ENCODE peak calls at places on chromosomes 16 and 17, in eight cellular contexts. O is sigmoid colon, E is transverse colon, S is endothelial cell of umbilical vein, V is heart left ventricle, Q is tibial nerve, K is IMR-90, B is upper lobe of left lung. X is an unnamed sample.

GRCh38 chr16:17591655-17592405 is 121.1 kb upstream of the XYLT1 start:
- DNase-seq in O (no peak), E (no peak), S (no peak), V (no peak), Q (no peak), K (no peak), B (no peak), X (no peak)

GRCh38 chr17:34237458-34237857 is 17.6 kb upstream of the CCL2 start:
- DNase-seq in O (no peak), E (no peak), S (peak; percentile 17), V (no peak), Q (no peak), K (no peak), B (no peak), X (no peak)

GRCh38 chr17:15662726-15663125 is 21.4 kb downstream of the TRIM16 start:
- DNase-seq in O (no peak), E (no peak), S (no peak), V (no peak), Q (no peak), K (no peak), B (no peak), X (no peak)

GRCh38 chr17:57091186-57091618 is 6.2 kb downstream of the AKAP1 start:
- DNase-seq in O (peak; percentile 89), E (no peak), S (no peak), V (peak; percentile 85), Q (no peak), K (no peak), B (peak; percentile 69), X (no peak)

GRCh38 chr16:12016166-12016947 is 39.8 kb downstream of the SNX29 start:
- DNase-seq in O (no peak), E (no peak), S (no peak), V (no peak), Q (no peak), K (peak; percentile 51), B (no peak), X (no peak)

GRCh38 chr16:19769239-19769638 is 51.2 kb downstream of the IQCK start:
- DNase-seq in O (no peak), E (no peak), S (no peak), V (no peak), Q (no peak), K (no peak), B (no peak), X (no peak)

GRCh38 chr17:284676-285355 is 67.8 kb downstream of the RPH3AL start:
- DNase-seq in O (peak; percentile 57), E (no peak), S (no peak), V (peak; percentile 6), Q (no peak), K (no peak), B (peak; percentile 8), X (peak; percentile 76)

GRCh38 chr16:3776316-3776715 is 59.0 kb upstream of the TRAP1 start:
- DNase-seq in O (no peak), E (no peak), S (no peak), V (no peak), Q (no peak), K (no peak), B (peak; percentile 85), X (no peak)

GRCh38 chr17:76131692-76132573 is 9.1 kb downstream of the FOXJ1 start:
- DNase-seq in O (no peak), E (no peak), S (no peak), V (no peak), Q (no peak), K (no peak), B (no peak), X (no peak)

GRCh38 chr17:78933959-78934568 is 8.9 kb upstream of the TIMP2 start:
- DNase-seq in O (peak; percentile 100), E (peak; percentile 90), S (peak; percentile 96), V (peak; percentile 93), Q (peak; percentile 92), K (peak; percentile 100), B (peak; percentile 81), X (peak; percentile 99)

GRCh38 chr16:10552998-10553491 is 27.4 kb downstream of the EMP2 start:
- DNase-seq in O (no peak), E (peak; percentile 41), S (peak; percentile 13), V (peak; percentile 74), Q (no peak), K (no peak), B (peak; percentile 60), X (no peak)

GRCh38 chr17:75832164-75832651 is 12.0 kb downstream of the UNC13D start:
- DNase-seq in O (peak; percentile 87), E (peak; percentile 57), S (no peak), V (no peak), Q (peak; percentile 23), K (peak; percentile 85), B (peak; percentile 56), X (peak; percentile 60)

DNA sequence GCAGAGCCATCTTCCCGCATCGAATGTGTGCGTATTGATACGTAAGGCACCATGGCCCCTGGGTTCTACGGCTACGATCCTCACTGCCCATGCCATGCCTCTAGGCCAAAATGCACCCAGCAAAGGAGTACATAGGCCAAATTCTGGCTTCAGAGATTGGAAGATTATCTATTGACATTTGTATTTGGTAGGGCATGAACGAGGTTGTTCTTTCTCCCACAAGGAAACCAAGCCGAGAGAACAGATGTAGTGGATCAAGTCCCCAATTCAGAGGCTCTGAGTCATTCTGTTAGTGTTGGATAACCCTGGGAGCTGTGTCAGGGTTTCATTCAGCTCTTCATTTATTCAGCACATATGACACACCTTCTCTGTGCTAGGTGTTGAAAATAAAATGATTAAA is 36.5 kb downstream of the HOXB1 start:
- DNase-seq in O (no peak), E (no peak), S (no peak), V (no peak), Q (no peak), K (peak; percentile 90), B (no peak), X (no peak)
- H3K4me3 ChIP-seq in O (no peak overlapping the region), E (no peak overlapping the region), S (no peak overlapping the region), V (no peak overlapping the region), Q (no peak overlapping the region), K (no peak overlapping the region), B (no peak overlapping the region), X (no peak overlapping the region)

DNA sequence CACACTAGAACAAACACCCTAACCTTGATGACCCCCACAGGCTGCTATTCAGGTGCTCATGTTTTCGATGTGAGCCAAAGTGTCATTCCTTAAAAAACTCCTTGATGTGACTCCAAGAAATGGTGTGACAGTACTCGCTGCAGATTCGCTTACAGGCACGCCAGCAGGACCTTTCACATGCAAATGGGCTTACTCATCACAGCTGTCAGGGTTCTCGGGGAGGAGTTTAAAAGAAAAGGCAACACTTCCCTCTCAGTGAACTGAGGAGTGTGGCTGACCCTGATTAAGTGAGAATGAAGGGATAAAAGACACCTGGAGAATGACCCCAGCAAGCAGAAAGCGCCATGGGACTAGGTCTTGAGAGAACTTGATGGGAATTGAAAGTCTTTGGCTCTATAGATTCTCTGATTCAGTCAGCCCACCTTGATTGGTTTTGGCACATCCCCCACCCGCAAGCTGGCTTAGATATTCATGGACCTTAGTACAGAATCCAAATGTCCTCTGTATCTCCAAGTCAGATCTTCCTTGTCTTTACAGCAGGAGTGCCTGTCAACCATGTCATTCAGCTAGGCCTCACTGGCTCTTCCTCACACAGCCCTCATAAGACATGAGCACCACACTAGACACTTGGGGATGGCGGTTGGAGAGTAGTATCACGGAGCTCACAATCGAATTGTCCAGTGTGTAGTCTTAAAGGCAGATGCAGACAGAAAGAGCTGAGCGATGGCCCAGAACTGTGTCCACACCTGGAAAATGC is 82.6 kb downstream of the HIC1 start:
- DNase-seq in O (no peak), E (peak; percentile 30), S (no peak), V (no peak), Q (no peak), K (peak; percentile 90), B (no peak), X (no peak)
- TF ChIP-seq POLR2A in O (no peak), E (no peak), S (no peak), V (no peak), Q (no peak), K (no peak), B (no peak), X (no peak)

GRCh38 chr16:1780677-1781072 is 1.7 kb downstream of the SPSB3 start:
- DNase-seq in O (no peak), E (no peak), S (no peak), V (no peak), Q (no peak), K (no peak), B (no peak), X (no peak)
- H3K4me3 ChIP-seq in O (no peak overlapping the region), E (no peak overlapping the region), S (no peak overlapping the region), V (no peak overlapping the region), Q (no peak overlapping the region), K (no peak overlapping the region), B (no peak overlapping the region), X (no peak overlapping the region)

DNA sequence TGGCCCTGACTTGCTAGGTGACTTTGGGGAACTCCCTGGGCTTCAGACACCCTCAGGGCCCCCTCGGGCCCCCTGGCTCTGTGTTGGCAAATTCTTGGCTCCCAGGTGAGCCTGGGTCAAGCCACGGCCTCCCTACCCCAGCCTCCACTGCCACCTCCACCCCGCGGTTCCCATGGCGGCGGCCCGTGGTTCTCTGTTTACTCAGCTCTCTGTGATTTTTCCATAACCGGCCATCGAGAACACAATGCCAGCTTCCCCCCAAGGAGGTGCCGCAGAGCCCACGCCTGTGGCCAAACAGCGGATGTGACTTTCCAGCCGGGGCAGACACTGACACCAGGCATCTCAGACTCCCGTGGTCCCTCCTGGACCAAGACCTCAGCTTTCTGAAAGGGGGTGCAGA is 21.6 kb upstream of the ATP2A3 start:
- DNase-seq in O (no peak), E (no peak), S (peak; percentile 71), V (no peak), Q (no peak), K (no peak), B (no peak), X (no peak)
- TF ChIP-seq POLR2A in O (no peak), E (no peak), S (no peak), V (no peak), Q (no peak), K (no peak), B (no peak), X (no peak)

GRCh38 chr17:58343131-58343530 is 8.9 kb downstream of the SUPT4H1 start:
- DNase-seq in O (no peak), E (no peak), S (no peak), V (no peak), Q (no peak), K (no peak), B (no peak), X (no peak)
- H3K4me3 ChIP-seq in O (no peak overlapping the region), E (no peak overlapping the region), S (no peak overlapping the region), V (no peak overlapping the region), Q (no peak overlapping the region), K (no peak overlapping the region), B (no peak overlapping the region), X (no peak overlapping the region)

GRCh38 chr17:38562903-38563302 is 42.8 kb downstream of the SRCIN1 start:
- DNase-seq in O (no peak), E (no peak), S (no peak), V (no peak), Q (no peak), K (no peak), B (no peak), X (no peak)
- TF ChIP-seq POLR2A in O (no peak), E (no peak), S (no peak), V (no peak), Q (no peak), K (no peak), B (no peak), X (no peak)

X was measured in lower leg skin.